ENCODE peak calls at places on chromosomes 12 and 14, in four cellular contexts. P, U, F and S are unnamed samples.
A peak's percentile ranks its signal among the peaks of the same experiment; 100 is the strongest.

GRCh38 chr14:91253795-91254323 is 9.4 kb upstream of the GPR68 start:
- DNase-seq in P (no peak), U (no peak), F (no peak), S (no peak)

GRCh38 chr14:88842414-88842813 is 18.0 kb downstream of the TTC8 start:
- DNase-seq in P (no peak), U (no peak), F (no peak), S (no peak)

GRCh38 chr12:110338754-110339153 is 57.7 kb downstream of the ATP2A2 start:
- DNase-seq in P (peak; percentile 15), U (no peak), F (no peak), S (no peak)

GRCh38 chr12:128920468-128920867 is 67.2 kb downstream of the GLT1D1 start:
- DNase-seq in P (no peak), U (no peak), F (no peak), S (no peak)

GRCh38 chr14:33602396-33602795 is 348.5 kb downstream of the EGLN3 start:
- DNase-seq in P (no peak), U (no peak), F (no peak), S (no peak)

GRCh38 chr12:3123729-3124128 is 46.5 kb downstream of the TSPAN9 start:
- DNase-seq in P (no peak), U (no peak), F (no peak), S (no peak)

GRCh38 chr14:33720388-33720787 is 230.5 kb downstream of the EGLN3 start:
- DNase-seq in P (no peak), U (no peak), F (no peak), S (no peak)

GRCh38 chr12:46300906-46301305 is 32.1 kb upstream of the SLC38A1 start:
- DNase-seq in P (no peak), U (no peak), F (no peak), S (no peak)

GRCh38 chr12:104091136-104091535 is 26.8 kb downstream of the HCFC2 start:
- DNase-seq in P (no peak), U (no peak), F (no peak), S (no peak)

GRCh38 chr12:6343518-6343917 is 1.6 kb upstream of the TNFRSF1A start:
- DNase-seq in P (peak; percentile 36), U (no peak), F (no peak), S (no peak)

GRCh38 chr14:68346540-68347232 is 446.2 kb downstream of the ZFP36L1 start:
- DNase-seq in P (no peak), U (no peak), F (no peak), S (no peak)

GRCh38 chr14:33704486-33704885 is 246.4 kb downstream of the EGLN3 start:
- DNase-seq in P (no peak), U (no peak), F (no peak), S (no peak)

GRCh38 chr12:5230151-5230550 is 186.5 kb downstream of the KCNA5 start:
- DNase-seq in P (no peak), U (no peak), F (no peak), S (no peak)

GRCh38 chr14:99982449-99983250 is 82.6 kb upstream of the EVL start:
- DNase-seq in P (peak; percentile 66), U (peak; percentile 46), F (peak; percentile 33), S (peak; percentile 39)

GRCh38 chr14:36070056-36071043 is 106.2 kb downstream of the PTCSC3 start:
- DNase-seq in P (peak; percentile 32), U (peak; percentile 44), F (no peak), S (peak; percentile 84)

GRCh38 chr14:51095854-51096823 is 1.2 kb upstream of the TRIM9 start:
- DNase-seq in P (no peak), U (no peak), F (no peak), S (no peak)

GRCh38 chr12:66695130-66695529 is 16.3 kb upstream of the GRIP1 start:
- DNase-seq in P (no peak), U (no peak), F (no peak), S (no peak)

GRCh38 chr12:100720016-100720654 is 74.4 kb upstream of the ANO4 start:
- DNase-seq in P (no peak), U (no peak), F (no peak), S (no peak)

GRCh38 chr12:4379410-4379809 is at the start of gene FGF23:
- DNase-seq in P (peak; percentile 35), U (peak; percentile 19), F (no peak), S (peak; percentile 6)

GRCh38 chr12:82862876-82863649 is 176.4 kb downstream of the TMTC2 start:
- DNase-seq in P (no peak), U (no peak), F (no peak), S (no peak)

GRCh38 chr12:106205208-106206069 is 42.4 kb downstream of the CKAP4 start:
- DNase-seq in P (no peak), U (no peak), F (no peak), S (peak; percentile 20)

GRCh38 chr12:57250956-57251355 is at the start of gene STAC3:
- DNase-seq in P (no peak), U (no peak), F (no peak), S (no peak)

GRCh38 chr14:75572104-75572503 is 6.3 kb upstream of the FLVCR2 start:
- DNase-seq in P (no peak), U (no peak), F (no peak), S (no peak)

GRCh38 chr12:120733574-120733973 is 7.9 kb downstream of the ACADS start:
- DNase-seq in P (no peak), U (no peak), F (no peak), S (no peak)

GRCh38 chr14:76937181-76938091 is 91.1 kb downstream of the IRF2BPL start:
- DNase-seq in P (peak; percentile 47), U (no peak), F (no peak), S (no peak)

GRCh38 chr14:77989441-77989891 is 180.7 kb upstream of the NRXN3 start:
- DNase-seq in P (no peak), U (no peak), F (no peak), S (no peak)
- TF ChIP-seq CBX5 in P (no peak), U (no peak), F (no peak), S (no peak)

DNA sequence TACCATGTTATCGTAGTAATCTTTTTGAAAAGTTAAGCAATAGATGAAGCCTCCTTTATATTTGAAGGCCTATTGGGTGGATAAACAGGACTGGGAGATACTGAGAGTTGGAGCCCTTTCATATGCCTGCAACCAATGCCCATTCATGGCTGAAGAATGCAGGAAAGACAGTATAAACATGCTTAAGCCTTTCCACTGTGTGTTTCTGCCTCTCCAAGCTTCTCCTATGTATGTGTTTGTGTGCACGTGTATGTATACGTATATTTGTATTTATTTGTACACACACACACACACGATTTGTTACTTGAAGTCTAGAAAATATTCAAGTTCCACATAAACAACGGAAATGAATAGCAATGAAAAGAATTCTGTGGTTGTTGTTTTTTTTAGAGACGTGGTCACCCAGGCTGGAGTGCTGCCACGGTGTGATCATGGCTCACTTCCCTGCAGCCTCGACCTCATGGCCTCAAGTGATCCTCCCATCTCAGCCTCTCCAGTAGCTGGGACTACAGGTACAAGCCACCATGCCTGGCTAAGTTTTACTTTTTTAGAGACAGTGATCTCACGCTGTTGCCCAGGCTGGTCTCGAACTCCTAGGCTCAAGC is 1453.5 kb downstream of the AACS start:
- DNase-seq in P (no peak), U (no peak), F (no peak), S (no peak)
- TF ChIP-seq CBX5 in P (no peak), U (no peak), F (no peak), S (no peak)

GRCh38 chr14:79161576-79161975 is 991.4 kb downstream of the NRXN3 start:
- DNase-seq in P (no peak), U (peak; percentile 9), F (no peak), S (no peak)
- TF ChIP-seq CBX5 in P (no peak), U (no peak), F (no peak), S (no peak)

GRCh38 chr14:52179151-52179790 is 88.2 kb upstream of the PTGDR start:
- DNase-seq in P (no peak), U (no peak), F (no peak), S (no peak)
- TF ChIP-seq CBX5 in P (no peak), U (no peak), F (no peak), S (no peak)

GRCh38 chr12:42916143-42916542 is 326.6 kb upstream of the PRICKLE1 start:
- DNase-seq in P (no peak), U (no peak), F (no peak), S (no peak)
- TF ChIP-seq CBX5 in P (no peak), U (no peak), F (no peak), S (no peak)

DNA sequence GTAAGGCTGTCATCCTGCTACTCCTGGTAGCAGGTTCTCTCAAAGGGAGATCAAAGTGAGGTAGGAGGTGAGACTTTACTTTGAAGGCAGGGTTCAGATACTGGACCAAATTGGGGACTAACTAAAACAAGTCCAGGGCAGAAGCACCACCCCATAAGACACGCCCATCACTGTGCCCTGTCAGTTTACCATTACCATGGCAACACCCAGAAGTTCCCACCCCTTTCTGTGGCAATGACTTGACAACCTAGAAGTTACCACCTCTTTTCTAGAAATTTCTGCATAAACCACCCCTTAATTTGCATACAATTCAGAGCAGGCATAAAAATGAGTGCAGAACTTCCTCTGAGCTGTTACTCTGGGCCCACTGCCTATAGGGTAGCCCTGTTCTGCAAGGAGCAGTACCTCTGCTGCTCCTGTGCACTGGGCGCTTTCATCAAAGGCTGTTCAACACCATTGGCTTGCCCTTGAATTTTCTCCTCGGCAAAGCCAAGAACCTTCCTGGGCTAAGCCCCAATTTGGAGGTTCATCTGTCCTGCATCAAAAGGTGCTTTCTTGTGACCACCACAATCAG is 64.8 kb upstream of the MAX start:
- DNase-seq in P (no peak), U (no peak), F (no peak), S (no peak)
- TF ChIP-seq CBX5 in P (no peak), U (no peak), F (no peak), S (no peak)

GRCh38 chr14:63361790-63362189 is 43.1 kb upstream of the GPHB5 start:
- DNase-seq in P (no peak), U (no peak), F (no peak), S (no peak)

GRCh38 chr14:63367742-63368364 is 49.1 kb upstream of the GPHB5 start:
- DNase-seq in P (no peak), U (no peak), F (no peak), S (no peak)

GRCh38 chr14:63357841-63358240 is 39.1 kb upstream of the GPHB5 start:
- DNase-seq in P (no peak), U (no peak), F (no peak), S (no peak)

GRCh38 chr14:63362305-63362914 is 43.7 kb upstream of the GPHB5 start:
- DNase-seq in P (no peak), U (no peak), F (no peak), S (no peak)
- TF ChIP-seq CBX5 in P (no peak), U (no peak), F (no peak), S (no peak)

GRCh38 chr12:63894132-63894531 is 49.6 kb downstream of the SRGAP1 start:
- DNase-seq in P (no peak), U (no peak), F (no peak), S (no peak)

GRCh38 chr12:63889721-63890509 is 45.4 kb downstream of the SRGAP1 start:
- DNase-seq in P (no peak), U (no peak), F (no peak), S (peak; percentile 74)

GRCh38 chr12:63885401-63885800 is 40.9 kb downstream of the SRGAP1 start:
- DNase-seq in P (no peak), U (no peak), F (no peak), S (no peak)

GRCh38 chr12:63893170-63893569 is 48.7 kb downstream of the SRGAP1 start:
- DNase-seq in P (no peak), U (no peak), F (no peak), S (no peak)

GRCh38 chr12:63889236-63889635 is 44.7 kb downstream of the SRGAP1 start:
- DNase-seq in P (no peak), U (no peak), F (no peak), S (no peak)
- TF ChIP-seq CBX5 in P (no peak), U (no peak), F (no peak), S (no peak)